ENCODE peak calls at places on chromosomes 4 and X, in four cellular contexts. J is pancreas, V is esophagus muscularis mucosa, Q is breast epithelium. I is an unnamed sample.

GRCh38 chrX:54427837-54428424 is 12.3 kb upstream of the TSR2 start:
- DNase-seq in Q (no peak), J (no peak), V (no peak), I (no peak)

GRCh38 chrX:37640142-37640541 is 45.4 kb upstream of the XK start:
- DNase-seq in Q (no peak), V (no peak), J (no peak), I (no peak)

GRCh38 chrX:29530520-29530919 is 684.8 kb upstream of the MAGEB2 start:
- DNase-seq in Q (no peak), J (no peak), V (no peak), I (no peak)

GRCh38 chr4:123017636-123018390 is 95.4 kb upstream of the NUDT6 start:
- DNase-seq in V (no peak), J (no peak), Q (no peak), I (no peak)

GRCh38 chrX:38052096-38052495 is 45.7 kb downstream of the SYTL5 start:
- DNase-seq in J (no peak), V (no peak), Q (no peak), I (no peak)

GRCh38 chrX:3820170-3820569 is 106.7 kb upstream of the PRKX start:
- DNase-seq in V (no peak), Q (no peak), J (no peak), I (no peak)

GRCh38 chrX:151082077-151082948 is 94.1 kb upstream of the GPR50 start:
- DNase-seq in Q (peak; percentile 24), J (peak; percentile 60), V (no peak), I (peak; percentile 41)

GRCh38 chrX:23855569-23855968 is 52.2 kb downstream of the APOO start:
- DNase-seq in J (no peak), Q (no peak), V (no peak), I (no peak)

GRCh38 chrX:19303216-19303880 is 40.4 kb upstream of the PDHA1 start:
- DNase-seq in J (no peak), V (no peak), Q (no peak), I (no peak)

GRCh38 chr4:786074-786741 is 39.7 kb downstream of the CPLX1 start:
- DNase-seq in J (peak; percentile 30), V (no peak), Q (no peak), I (no peak)

GRCh38 chr4:14863420-14864364 is 138.6 kb upstream of the CPEB2 start:
- DNase-seq in Q (no peak), J (no peak), V (no peak), I (no peak)

GRCh38 chr4:77818667-77819408 is at the start of gene CNOT6L:
- DNase-seq in V (peak; percentile 95), J (peak; percentile 79), Q (peak; percentile 62), I (peak; percentile 93)

GRCh38 chr4:67030636-67031035 is 514.7 kb downstream of the CENPC start:
- DNase-seq in V (no peak), Q (no peak), J (no peak), I (no peak)

GRCh38 chrX:146581981-146582712 is 227.4 kb upstream of the CXorf51B start:
- DNase-seq in Q (no peak), V (no peak), J (no peak), I (no peak)

GRCh38 chr4:109554971-109555370 is 5.1 kb upstream of the MCUB start:
- DNase-seq in V (no peak), J (no peak), Q (no peak), I (no peak)

GRCh38 chr4:21664355-21664754 is 284.2 kb downstream of the KCNIP4 start:
- DNase-seq in V (no peak), J (no peak), Q (no peak), I (no peak)

GRCh38 chr4:21507439-21507838 is 441.1 kb downstream of the KCNIP4 start:
- DNase-seq in J (no peak), V (no peak), Q (no peak), I (no peak)

GRCh38 chr4:83734576-83734975 is 198.7 kb downstream of the GPAT3 start:
- DNase-seq in J (no peak), Q (no peak), V (no peak), I (no peak)

GRCh38 chrX:134484039-134484438 is 24.1 kb downstream of the HPRT1 start:
- DNase-seq in V (no peak), J (no peak), Q (no peak), I (no peak)

GRCh38 chr4:43607400-43607799 is 714.9 kb downstream of the GRXCR1 start:
- DNase-seq in J (no peak), Q (no peak), V (no peak), I (no peak)

GRCh38 chrX:72620550-72621145 is 48.0 kb upstream of the HDAC8 start:
- DNase-seq in V (no peak), Q (peak; percentile 43), J (peak; percentile 78), I (no peak)

GRCh38 chr4:163071308-163071707 is 95.4 kb downstream of the NAF1 start:
- DNase-seq in V (no peak), Q (no peak), J (no peak), I (no peak)

GRCh38 chr4:911871-912490 is 20.1 kb downstream of the GAK start:
- DNase-seq in J (no peak), Q (no peak), V (no peak), I (peak; percentile 37)

GRCh38 chr4:6760865-6761264 is 21.7 kb upstream of the KIAA0232 start:
- DNase-seq in J (no peak), V (no peak), Q (no peak), I (no peak)

DNA sequence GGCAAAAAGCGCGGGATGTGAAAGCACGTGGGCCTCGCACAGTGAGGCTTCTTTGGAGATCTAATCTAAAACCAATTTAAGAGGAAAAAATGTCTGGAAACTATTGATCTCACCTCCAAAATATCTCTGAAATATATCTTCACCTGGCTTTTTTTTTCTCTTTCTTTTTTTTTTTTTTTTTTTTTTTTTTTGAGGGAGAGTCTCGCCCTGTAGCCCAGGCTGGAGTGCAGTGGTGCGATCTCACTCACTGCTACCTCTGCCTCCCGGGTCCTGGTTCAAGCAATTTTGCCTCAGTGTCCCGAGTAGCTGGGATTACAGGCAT is 383 bp upstream of the ZMAT1 start:
- DNase-seq in Q (no peak), J (no peak), V (no peak), I (no peak)
- H3K4me3 ChIP-seq in Q (peak overlapping the region; percentile 63), J (peak overlapping the region; percentile 50), V (peak overlapping the region; percentile 77), I (no peak overlapping the region)

DNA sequence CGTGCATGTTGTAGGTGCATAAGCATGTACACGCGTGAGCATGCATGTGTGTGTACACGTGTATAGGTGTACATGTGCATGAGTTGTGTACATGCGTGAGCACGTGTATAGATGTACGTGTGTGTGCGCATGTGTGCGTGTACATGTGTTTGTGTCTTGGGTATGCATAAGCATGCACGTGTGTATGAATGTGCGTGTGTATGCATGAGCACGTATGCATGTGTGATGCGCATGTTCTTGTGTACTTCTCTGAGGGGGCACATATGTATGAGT is 9.0 kb downstream of the NAT8L start:
- DNase-seq in V (no peak), J (no peak), Q (no peak), I (no peak)
- H3K27me3 ChIP-seq in V (no peaks in the 10 kb centered on the region), J (no peaks in the 10 kb centered on the region), Q (no peaks in the 10 kb centered on the region), I (no peaks in the 10 kb centered on the region)

GRCh38 chr4:16224669-16225068 is 1.6 kb downstream of the TAPT1 start:
- DNase-seq in V (no peak), Q (no peak), J (no peak), I (no peak)

GRCh38 chr4:16225996-16226815 is at the start of gene TAPT1:
- DNase-seq in Q (peak; percentile 52), J (peak; percentile 89), V (no peak), I (peak; percentile 73)

GRCh38 chr4:16225681-16225995 is 633 bp downstream of the TAPT1 start:
- DNase-seq in J (no peak), V (no peak), Q (no peak), I (no peak)

GRCh38 chr4:16224264-16224663 is 2.0 kb downstream of the TAPT1 start:
- DNase-seq in J (no peak), V (no peak), Q (no peak), I (no peak)

GRCh38 chr4:16225139-16225538 is 1.1 kb downstream of the TAPT1 start:
- DNase-seq in V (no peak), J (no peak), Q (no peak), I (no peak)
- H3K4me1 ChIP-seq in V (peaks cover 49% of the 10 kb centered on the region), J (peaks cover 39% of the 10 kb centered on the region), Q (peaks cover 12% of the 10 kb centered on the region), I (peaks cover 44% of the 10 kb centered on the region)

DNA sequence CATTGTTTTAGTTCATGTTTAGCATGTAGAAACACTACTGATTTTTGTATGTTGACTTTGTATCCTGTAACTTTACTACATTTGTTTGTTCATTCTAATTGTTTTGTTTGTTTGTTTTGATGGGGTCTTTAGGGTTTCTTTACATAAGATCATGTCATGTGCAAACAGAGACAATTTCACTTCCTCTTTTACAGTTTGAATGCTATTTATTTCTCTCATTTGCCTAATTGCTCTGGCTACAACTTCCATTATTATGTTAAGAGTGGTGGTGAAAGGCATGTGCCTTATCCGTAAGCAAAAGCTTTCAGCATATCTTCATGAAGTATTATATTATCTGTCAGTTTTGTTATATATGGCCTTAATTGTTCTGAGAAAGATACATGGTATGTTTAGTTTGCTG is 571.1 kb downstream of the PCDH7 start:
- DNase-seq in J (no peak), Q (no peak), V (no peak), I (no peak)
- H3K4me3 ChIP-seq in J (no peak overlapping the region), Q (no peak overlapping the region), V (no peak overlapping the region), I (no peak overlapping the region)

DNA sequence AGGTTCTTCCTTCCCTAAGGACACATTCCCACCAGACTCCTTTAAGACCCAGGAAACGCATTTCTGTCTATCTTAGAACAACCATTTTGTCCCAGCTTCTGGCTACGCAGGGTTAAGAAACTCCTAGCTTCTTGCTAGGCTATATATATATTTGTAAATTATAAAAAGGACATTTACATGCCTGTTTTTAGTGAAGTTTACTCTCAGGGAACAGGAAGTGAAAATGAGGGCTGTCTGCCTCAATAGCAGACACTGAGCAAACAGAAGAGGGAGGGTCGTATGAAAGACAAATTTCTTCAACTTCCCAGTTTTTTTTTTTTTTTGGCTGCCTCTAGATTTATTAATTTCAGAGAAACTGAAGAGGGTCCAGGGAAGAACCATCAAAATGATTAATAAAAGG is 9.3 kb upstream of the FRMPD3 start:
- DNase-seq in J (no peak), V (no peak), Q (no peak), I (no peak)
- H3K27me3 ChIP-seq in J (no peaks in the 10 kb centered on the region), V (no peaks in the 10 kb centered on the region), Q (no peaks in the 10 kb centered on the region), I (no peaks in the 10 kb centered on the region)

DNA sequence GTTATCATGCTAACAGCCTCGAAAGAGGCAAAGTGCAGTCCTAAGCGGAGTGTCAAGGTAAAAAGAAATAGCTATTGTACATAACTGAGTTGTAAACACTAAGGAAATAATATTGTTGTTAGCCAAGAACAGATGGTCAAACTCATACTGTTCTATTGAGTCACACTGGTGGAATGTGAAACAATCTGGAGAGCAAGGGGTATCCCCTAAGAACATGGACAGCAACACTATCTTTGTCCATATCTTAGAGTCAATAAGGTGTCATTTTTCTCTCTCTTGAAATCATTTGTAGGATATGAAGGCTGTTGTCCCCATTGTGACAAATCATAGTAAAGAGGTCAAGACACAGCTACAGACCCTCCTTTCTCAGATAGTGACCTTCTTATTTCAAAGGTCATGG is 4.5 kb upstream of the PDGFC start:
- DNase-seq in Q (no peak), J (no peak), V (no peak), I (no peak)
- H3K4me1 ChIP-seq in Q (no peaks in the 10 kb centered on the region), J (peaks cover 18% of the 10 kb centered on the region), V (peaks cover 5% of the 10 kb centered on the region), I (no peaks in the 10 kb centered on the region)

I was measured in CD8-positive, alpha-beta memory T cell.